ENCODE peak calls at places on chromosomes 4 and X, in ten cellular contexts. Y, I, D, T, H, M, Q, K, J and U are unnamed samples. For H3K4me1, the result is how much of the 10 kb centered on the place peaks cover.

GRCh38 chrX:129876734-129877395 is 29.1 kb upstream of the UTP14A start:
- DNase-seq in J (peak), D (no peak), H (peak), K (no peak), Q (no peak), M (no peak), I (peak), T (no peak), Y (no peak), U (no peak)

GRCh38 chr4:99159699-99160098 is 15.6 kb upstream of the ADH4 start:
- DNase-seq in T (no peak), I (no peak), H (no peak), K (no peak), D (no peak), M (no peak), J (no peak), Y (no peak), Q (no peak), U (no peak)

GRCh38 chr4:165873298-165874071 is 448 bp downstream of the TLL1 start:
- DNase-seq in T (peak), I (peak), D (peak), H (peak), K (no peak), Q (no peak), M (no peak), Y (peak), J (peak), U (no peak)

GRCh38 chr4:145935253-145936141 is 3.1 kb downstream of the ZNF827 start:
- DNase-seq in D (peak), Q (no peak), K (no peak), I (no peak), Y (peak), J (peak), M (no peak), T (no peak), H (no peak), U (no peak)

GRCh38 chr4:1171306-1172227 is 816 bp downstream of the SPON2 start:
- DNase-seq in Y (no peak), Q (peak), M (peak), D (peak), K (no peak), T (peak), I (no peak), H (no peak), J (peak), U (peak)

GRCh38 chr4:53476232-53477037 is 99.0 kb downstream of the FIP1L1 start:
- DNase-seq in T (no peak), Q (no peak), D (peak), H (peak), Y (no peak), K (peak), I (peak), J (peak), M (peak), U (peak)

GRCh38 chr4:108035691-108036090 is 46.0 kb downstream of the HADH start:
- DNase-seq in T (no peak), Q (no peak), M (no peak), D (no peak), Y (no peak), H (no peak), J (no peak), I (no peak), K (no peak), U (no peak)

GRCh38 chr4:187667095-187667494 is 328.5 kb upstream of the ZFP42 start:
- DNase-seq in Y (no peak), M (no peak), T (no peak), I (no peak), J (no peak), D (no peak), K (no peak), H (no peak), Q (no peak), U (no peak)

GRCh38 chr4:82866706-82867385 is 24.1 kb downstream of the SEC31A start:
- DNase-seq in M (no peak), I (no peak), K (no peak), T (no peak), D (no peak), Q (no peak), Y (no peak), J (no peak), H (no peak), U (no peak)

GRCh38 chr4:109675181-109675580 is 28.1 kb downstream of the CASP6 start:
- DNase-seq in Y (no peak), J (no peak), K (no peak), D (no peak), I (no peak), Q (no peak), T (no peak), H (no peak), M (no peak), U (no peak)

GRCh38 chr4:109676886-109677285 is 26.4 kb downstream of the CASP6 start:
- DNase-seq in H (no peak), M (no peak), T (no peak), K (no peak), I (no peak), J (no peak), D (no peak), Q (no peak), Y (no peak), U (no peak)

GRCh38 chr4:109673303-109673702 is 29.9 kb downstream of the CASP6 start:
- DNase-seq in K (no peak), J (no peak), Q (no peak), M (no peak), I (no peak), Y (no peak), H (no peak), T (no peak), D (no peak), U (no peak)

GRCh38 chr4:109672173-109672572 is 31.1 kb downstream of the CASP6 start:
- DNase-seq in Y (no peak), D (no peak), I (no peak), K (no peak), M (no peak), H (no peak), J (no peak), T (no peak), Q (no peak), U (no peak)

DNA sequence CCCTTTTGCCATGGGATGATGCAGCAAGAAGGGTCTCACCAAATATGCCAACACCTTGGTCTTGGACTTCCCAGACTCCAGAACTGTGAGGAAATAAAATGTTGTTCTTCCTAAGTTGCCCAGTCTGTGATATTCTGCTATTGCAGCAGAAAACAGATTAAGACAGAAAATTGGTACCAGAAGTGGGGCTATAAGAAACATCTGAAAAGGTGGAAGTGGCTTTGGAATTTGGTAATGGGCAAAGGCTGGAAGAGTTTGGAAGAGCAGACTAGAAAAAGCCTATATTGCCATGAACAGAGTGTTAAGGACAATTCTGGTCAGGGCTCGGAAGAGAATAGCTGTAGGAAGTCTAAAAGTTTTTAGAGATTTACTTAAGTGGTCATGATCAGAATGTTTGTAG is 27.4 kb downstream of the CASP6 start:
- DNase-seq in K (no peak), Q (no peak), Y (no peak), M (no peak), H (no peak), D (no peak), I (no peak), T (no peak), J (no peak), U (no peak)
- H3K4me1 ChIP-seq in K (under half), Q (under half), Y (under half), M (under half), H (under half), D (under half), I (under half), T (under half), J (under half), U (under half)

GRCh38 chr4:185634066-185634652 is 98.9 kb upstream of the PDLIM3 start:
- DNase-seq in Y (no peak), T (no peak), M (no peak), J (no peak), K (no peak), Q (no peak), I (no peak), D (peak), H (no peak), U (no peak)
- TF ChIP-seq CTCF in Y (peak), T (peak), M (peak), J (peak), K (peak), Q (no peak), I (peak), D (peak), H (peak), U (peak)

DNA sequence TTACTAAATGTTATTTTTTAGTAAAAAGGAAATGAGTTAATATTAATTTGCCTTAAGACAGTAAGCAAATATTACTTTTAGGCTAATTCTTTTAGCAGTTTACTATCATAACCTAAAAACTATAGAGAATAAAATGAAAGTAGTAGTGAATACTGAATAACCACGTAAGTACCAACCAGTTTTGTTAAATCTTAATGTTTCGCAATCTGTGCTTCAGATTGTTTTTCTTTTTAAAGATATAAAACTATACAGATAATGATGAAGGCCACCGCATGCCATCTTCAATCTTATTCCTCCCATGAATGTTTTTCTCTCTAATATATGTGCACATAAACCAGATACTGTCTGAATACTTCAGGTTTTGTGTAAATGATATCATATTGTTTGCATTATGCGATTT is 6.0 kb downstream of the RRH start:
- DNase-seq in K (no peak), M (no peak), J (no peak), T (no peak), I (no peak), Q (no peak), D (no peak), Y (no peak), H (no peak), U (no peak)
- H3K4me1 ChIP-seq in K (under half), M (under half), J (under half), T (under half), I (under half), Q (under half), D (under half), Y (under half), H (under half), U (under half)

DNA sequence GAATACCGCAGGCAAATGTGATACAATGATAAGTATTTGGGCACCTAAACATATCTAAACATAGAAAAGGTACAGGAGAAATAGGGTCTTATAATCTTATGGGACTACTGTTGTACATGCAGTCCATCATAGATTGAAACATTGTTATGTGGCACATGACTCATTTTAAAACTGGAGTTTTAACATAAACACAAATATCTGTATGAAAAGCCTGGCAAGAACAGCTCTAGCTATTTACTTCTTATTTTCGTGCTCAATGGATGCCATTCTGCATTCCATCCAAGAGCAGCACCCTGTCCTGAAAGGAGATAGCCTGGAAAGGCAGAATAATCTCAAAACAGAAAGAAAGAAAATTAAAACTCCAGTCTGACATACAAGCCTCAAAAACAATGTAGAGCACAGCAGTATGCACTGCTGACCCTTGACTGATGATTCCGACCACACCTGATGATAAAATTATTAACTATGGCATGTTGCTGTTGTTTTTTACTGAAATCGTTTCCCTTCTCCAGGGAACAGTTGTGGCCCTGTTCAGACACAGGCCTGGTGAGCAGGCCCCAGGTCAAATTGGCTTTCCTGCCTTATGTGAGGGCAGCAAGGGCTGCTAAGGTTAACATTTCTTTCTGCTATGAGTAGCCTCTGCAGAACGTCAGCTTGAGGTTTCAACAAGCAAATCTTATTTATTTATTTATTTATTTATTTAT is 152.7 kb downstream of the APBB2 start:
- DNase-seq in H (no peak), Q (no peak), M (no peak), I (no peak), J (no peak), K (no peak), D (no peak), T (no peak), Y (no peak), U (no peak)
- TF ChIP-seq CTCF in H (no peak), Q (no peak), M (no peak), I (no peak), J (no peak), K (no peak), D (no peak), T (no peak), Y (no peak), U (no peak)